ENCODE peak calls at places on chromosomes 16 and 17, in ten cellular contexts. M is HCEC 1CT; Q is naive thymus-derived CD4-positive, alpha-beta T cell; W is NCI-H345; I is neural progenitor cell; U is CD8-positive, alpha-beta memory T cell; P is amniotic stem cell; Y is hippocampal formation; F is colonic mucosa; D is coronary artery. S is an unnamed sample.

GRCh38 chr17:44311562-44312181 is 3.3 kb downstream of the RUNDC3A start:
- DNase-seq in M (no peak), Q (no peak), W (no peak), I (no peak), U (no peak), P (no peak), Y (no peak), F (no peak), D (no peak), S (no peak)

GRCh38 chr17:19433240-19433639 is 22.2 kb downstream of the RNF112 start:
- DNase-seq in M (no peak), Q (no peak), W (no peak), I (peak), U (no peak), P (no peak), Y (no peak), F (no peak), D (no peak), S (no peak)

GRCh38 chr17:73341350-73342056 is 29.7 kb upstream of the CDC42EP4 start:
- DNase-seq in M (no peak), Q (no peak), W (no peak), I (no peak), U (no peak), P (no peak), Y (no peak), F (no peak), D (no peak), S (no peak)

GRCh38 chr16:13793788-13794461 is 126.0 kb upstream of the ERCC4 start:
- DNase-seq in M (no peak), Q (no peak), W (no peak), I (no peak), U (no peak), P (no peak), Y (peak), F (no peak), D (no peak), S (no peak)

GRCh38 chr16:52976539-52977167 is 76.0 kb downstream of the CHD9NB start:
- DNase-seq in M (no peak), Q (no peak), W (peak), I (peak), U (no peak), P (no peak), Y (no peak), F (no peak), D (no peak), S (peak)

GRCh38 chr16:56357765-56358322 is 67.5 kb downstream of the AMFR start:
- DNase-seq in M (no peak), Q (no peak), W (no peak), I (peak), U (no peak), P (no peak), Y (no peak), F (no peak), D (no peak), S (no peak)

GRCh38 chr16:68265078-68265925 is 976 bp downstream of the SLC7A6 start:
- DNase-seq in M (peak), Q (no peak), W (no peak), I (peak), U (peak), P (peak), Y (no peak), F (peak), D (no peak), S (peak)

GRCh38 chr17:29158515-29159275 is 21.5 kb downstream of the MYO18A start:
- DNase-seq in M (peak), Q (no peak), W (no peak), I (no peak), U (no peak), P (no peak), Y (no peak), F (no peak), D (no peak), S (no peak)

GRCh38 chr16:88831838-88832237 is 20.1 kb upstream of the APRT start:
- DNase-seq in M (no peak), Q (no peak), W (no peak), I (no peak), U (no peak), P (no peak), Y (no peak), F (no peak), D (no peak), S (no peak)

GRCh38 chr16:27781195-27781524 is 231.2 kb downstream of the KATNIP start:
- DNase-seq in M (no peak), Q (no peak), W (no peak), I (no peak), U (no peak), P (no peak), Y (no peak), F (no peak), D (no peak), S (no peak)

GRCh38 chr17:50114849-50115357 is 15.1 kb downstream of the SAMD14 start:
- DNase-seq in M (peak), Q (peak), W (peak), I (peak), U (no peak), P (no peak), Y (peak), F (peak), D (no peak), S (no peak)

GRCh38 chr16:8492690-8493089 is 97.6 kb downstream of the TMEM114 start:
- DNase-seq in M (no peak), Q (no peak), W (no peak), I (no peak), U (no peak), P (no peak), Y (no peak), F (no peak), D (no peak), S (no peak)

GRCh38 chr16:1351582-1352362 is at the start of the genes GNPTG and TSR3:
- DNase-seq in M (peak), Q (peak), W (peak), I (peak), U (peak), P (peak), Y (peak), F (peak), D (peak), S (peak)

GRCh38 chr17:75288359-75288758 is 874 bp downstream of the SLC25A19 start:
- DNase-seq in M (no peak), Q (no peak), W (no peak), I (no peak), U (no peak), P (no peak), Y (no peak), F (no peak), D (no peak), S (no peak)

GRCh38 chr16:87086156-87086555 is 231.0 kb downstream of the C16orf95 start:
- DNase-seq in M (no peak), Q (no peak), W (no peak), I (no peak), U (no peak), P (peak), Y (no peak), F (no peak), D (peak), S (no peak)

GRCh38 chr17:30567231-30568116 is 90.3 kb downstream of the GOSR1 start:
- DNase-seq in M (no peak), Q (no peak), W (no peak), I (no peak), U (no peak), P (no peak), Y (no peak), F (no peak), D (no peak), S (no peak)